ENCODE peak calls at places on chromosomes 6 and 20, in five cellular contexts. S, V, A, M and O are unnamed samples.

GRCh38 chr6:38443750-38444149 is 196.0 kb downstream of the BTBD9 start:
- DNase-seq in V (no peak), M (no peak), A (no peak), S (no peak), O (no peak)

GRCh38 chr6:39865011-39865888 is 69.0 kb downstream of the MOCS1 start:
- DNase-seq in S (peak; percentile 68), M (peak; percentile 75), A (peak; percentile 65), V (peak; percentile 94), O (peak; percentile 78)

GRCh38 chr6:43673444-43674063 is 14.0 kb downstream of the MRPS18A start:
- DNase-seq in A (peak; percentile 80), V (no peak), M (no peak), S (no peak), O (no peak)

GRCh38 chr6:167858086-167858591 is 31.4 kb downstream of the AFDN start:
- DNase-seq in V (no peak), A (no peak), S (no peak), M (peak; percentile 76), O (no peak)

GRCh38 chr6:119350202-119351004 is 842 bp upstream of the MAN1A1 start:
- DNase-seq in S (peak; percentile 60), A (peak; percentile 16), V (no peak), M (peak; percentile 84), O (peak; percentile 51)

GRCh38 chr6:112416885-112417284 is 69.8 kb downstream of the RFPL4B start:
- DNase-seq in S (no peak), V (no peak), M (peak; percentile 10), A (no peak), O (no peak)

GRCh38 chr20:25089662-25090061 is 7.7 kb upstream of the VSX1 start:
- DNase-seq in M (no peak), V (no peak), S (no peak), A (no peak), O (no peak)

GRCh38 chr6:47299965-47300364 is 9.7 kb downstream of the TNFRSF21 start:
- DNase-seq in S (no peak), V (no peak), A (no peak), M (no peak), O (no peak)

GRCh38 chr20:3775457-3775856 is 5.8 kb downstream of the SPEF1 start:
- DNase-seq in A (no peak), M (no peak), S (no peak), V (no peak), O (no peak)

GRCh38 chr6:1231941-1232340 is 80.0 kb upstream of the FOXQ1 start:
- DNase-seq in A (no peak), V (no peak), M (no peak), S (no peak), O (no peak)

GRCh38 chr6:43977404-43978111 is 149.7 kb downstream of the MRPL14 start:
- DNase-seq in A (no peak), V (no peak), M (no peak), S (peak; percentile 73), O (peak; percentile 68)

GRCh38 chr20:57838670-57839142 is 128.9 kb upstream of the PMEPA1 start:
- DNase-seq in A (no peak), V (no peak), S (no peak), M (no peak), O (no peak)

GRCh38 chr6:25324076-25324762 is 45.0 kb downstream of the CARMIL1 start:
- DNase-seq in S (no peak), M (peak; percentile 36), V (no peak), A (no peak), O (no peak)

GRCh38 chr20:48260370-48260769 is 475.1 kb upstream of the SULF2 start:
- DNase-seq in A (no peak), V (no peak), S (no peak), M (no peak), O (no peak)

GRCh38 chr6:39901670-39902069 is 32.6 kb downstream of the MOCS1 start:
- DNase-seq in A (no peak), M (no peak), V (no peak), S (no peak), O (no peak)

GRCh38 chr6:76240092-76240491 is 167.6 kb upstream of the IMPG1 start:
- DNase-seq in A (no peak), S (no peak), M (no peak), V (no peak), O (no peak)

GRCh38 chr6:100886078-100886477 is 4.9 kb upstream of the ASCC3 start:
- DNase-seq in S (no peak), V (no peak), M (no peak), A (no peak), O (no peak)

GRCh38 chr20:39553120-39553519 is 591.0 kb downstream of the DHX35 start:
- DNase-seq in A (no peak), S (no peak), M (no peak), V (no peak), O (no peak)

GRCh38 chr20:24936526-24937407 is 12.3 kb upstream of the CST7 start:
- DNase-seq in S (no peak), M (no peak), A (no peak), V (no peak), O (no peak)

GRCh38 chr6:157690441-157691210 is 132.4 kb upstream of the SNX9 start:
- DNase-seq in S (no peak), A (no peak), M (no peak), V (no peak), O (no peak)

DNA sequence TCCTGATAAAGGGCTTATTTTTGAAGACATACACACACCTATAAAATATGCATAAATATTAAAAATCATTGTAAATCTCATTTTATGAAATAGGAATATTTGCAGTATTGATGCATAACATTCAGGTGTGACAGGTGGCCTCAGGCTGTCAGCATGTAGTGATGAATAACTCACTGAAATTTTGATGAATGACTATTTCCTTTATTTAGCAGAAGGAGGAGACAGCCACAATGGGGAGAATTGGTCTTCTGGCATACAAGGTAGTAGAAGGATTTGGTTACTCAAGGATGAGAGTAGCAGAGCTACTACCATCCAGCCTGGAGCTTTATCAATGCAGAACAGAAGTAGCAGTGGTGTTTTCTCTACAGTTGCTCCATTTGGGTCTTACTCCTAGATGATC is 47.2 kb downstream of the RGS17 start:
- DNase-seq in S (no peak), M (no peak), A (no peak), V (no peak), O (no peak)
- TF ChIP-seq CTCF in S (no peak), M (no peak), A (no peak), V (no peak), O (no peak)

DNA sequence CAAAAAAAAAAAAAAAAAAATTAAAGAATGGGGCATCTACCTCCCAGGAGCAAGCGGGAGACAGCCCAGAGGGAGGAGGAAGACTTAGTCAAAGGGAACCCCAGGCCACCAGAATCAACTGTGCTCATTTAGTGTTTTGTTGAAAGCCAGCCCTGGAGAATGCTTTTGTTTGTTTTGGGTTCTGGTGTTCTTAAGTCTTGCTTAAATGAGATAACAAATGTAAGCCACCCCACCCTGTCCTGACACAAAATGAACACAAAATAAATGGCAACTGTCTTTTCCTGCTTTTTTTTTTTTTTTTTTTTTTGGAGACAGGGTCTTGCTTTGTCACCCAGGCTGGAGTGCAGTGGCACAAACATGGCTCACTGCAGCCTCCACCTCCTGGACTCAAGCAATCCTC is 165.0 kb upstream of the JARID2 start:
- DNase-seq in A (no peak), V (no peak), M (no peak), S (no peak), O (no peak)
- TF ChIP-seq CTCF in A (no peak), V (no peak), M (no peak), S (no peak), O (no peak)

GRCh38 chr6:8904754-8905153 is 469.4 kb upstream of the SLC35B3 start:
- DNase-seq in S (no peak), V (peak; percentile 42), A (no peak), M (no peak), O (no peak)
- TF ChIP-seq CTCF in S (peak; percentile 18), V (peak; percentile 39), A (no peak), M (no peak), O (peak; percentile 34)

DNA sequence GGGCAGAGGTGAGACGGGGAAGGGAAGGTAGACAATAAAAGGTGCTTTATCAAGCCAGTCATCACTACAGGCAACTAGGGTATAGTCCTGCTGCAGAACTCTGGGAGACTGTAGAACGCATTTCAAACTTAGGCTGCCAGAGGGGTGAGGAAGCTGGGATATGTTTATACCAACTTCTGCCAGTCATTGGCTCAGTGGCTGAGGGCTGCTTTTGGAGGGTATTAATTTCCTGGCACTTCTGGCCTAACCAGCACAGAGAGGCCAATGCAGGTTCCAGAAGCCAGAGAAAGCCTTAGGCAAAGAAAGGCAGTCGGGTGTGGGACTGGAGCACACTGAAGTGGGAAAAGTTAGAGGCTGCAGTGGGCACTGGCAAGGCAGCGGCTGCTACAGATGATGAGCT is 3.9 kb upstream of the CPNE5 start:
- DNase-seq in V (no peak), M (no peak), S (no peak), A (no peak), O (no peak)
- TF ChIP-seq CTCF in V (no peak), M (no peak), S (no peak), A (no peak), O (no peak)

GRCh38 chr6:89567635-89568390 is 70.7 kb downstream of the LYRM2 start:
- DNase-seq in V (no peak), M (no peak), S (no peak), A (no peak), O (no peak)
- TF ChIP-seq CTCF in V (no peak), M (no peak), S (no peak), A (no peak), O (no peak)

DNA sequence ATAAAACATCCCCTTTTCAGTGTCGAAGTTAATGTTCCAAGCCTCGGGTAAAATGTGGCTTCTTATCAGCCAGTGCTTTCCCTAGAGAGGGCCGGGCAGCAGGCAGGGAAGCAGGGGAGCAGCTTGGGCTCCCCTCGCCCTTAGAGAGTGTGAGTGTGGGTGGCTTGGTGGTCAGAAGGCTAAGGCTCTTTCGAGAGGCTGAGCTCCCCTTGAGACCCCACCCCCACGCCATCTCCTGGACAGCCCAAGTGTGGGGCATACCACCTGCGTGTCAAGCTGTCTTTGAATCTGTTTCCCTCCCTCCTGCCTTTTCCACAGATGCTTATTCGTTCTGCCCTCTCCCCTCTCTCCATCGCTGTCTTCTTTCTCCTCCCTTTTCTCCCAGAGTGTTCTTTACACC is 95.1 kb upstream of the FOXP4 start:
- DNase-seq in M (no peak), S (no peak), V (peak; percentile 51), A (no peak), O (peak; percentile 57)
- TF ChIP-seq CTCF in M (peak; percentile 6), S (no peak), V (no peak), A (no peak), O (no peak)

GRCh38 chr20:36885355-36885754 is 9.4 kb downstream of the TLDC2 start:
- DNase-seq in M (peak; percentile 7), S (no peak), V (no peak), A (no peak), O (no peak)
- TF ChIP-seq CTCF in M (peak; percentile 22), S (no peak), V (no peak), A (no peak), O (no peak)

GRCh38 chr20:5746064-5746463 is 4.1 kb upstream of the SHLD1 start:
- DNase-seq in A (no peak), S (no peak), V (no peak), M (no peak), O (no peak)

GRCh38 chr20:5741089-5741488 is 9.1 kb upstream of the SHLD1 start:
- DNase-seq in V (no peak), S (no peak), A (no peak), M (no peak), O (no peak)

GRCh38 chr20:5749512-5750490 is at the start of gene SHLD1:
- DNase-seq in M (peak; percentile 93), A (peak; percentile 85), V (peak; percentile 79), S (peak; percentile 79), O (peak; percentile 87)

GRCh38 chr20:5748246-5748645 is 2.0 kb upstream of the SHLD1 start:
- DNase-seq in M (no peak), V (no peak), A (no peak), S (no peak), O (no peak)

GRCh38 chr20:5745416-5745968 is 4.7 kb upstream of the SHLD1 start:
- DNase-seq in V (no peak), S (no peak), A (no peak), M (no peak), O (no peak)
- TF ChIP-seq CTCF in V (no peak), S (no peak), A (no peak), M (no peak), O (no peak)